ENCODE peak calls at places on chromosomes 2 and 18, in eight cellular contexts. X is transverse colon, P is HL-60, I is stomach, A is HCT116, K is sigmoid colon, Q is GM23338, D is K562. G is an unnamed sample.

GRCh38 chr18:62988467-62988866 is 273.1 kb downstream of the PHLPP1 start:
- DNase-seq in X (no peak), P (no peak), I (no peak), A (no peak), K (no peak), Q (no peak), D (no peak), G (no peak)

GRCh38 chr2:62586981-62587380 is 81.0 kb upstream of the TMEM17 start:
- DNase-seq in X (no peak), P (no peak), I (no peak), A (no peak), K (no peak), Q (no peak), D (no peak), G (no peak)

GRCh38 chr2:107602801-107603200 is 223.9 kb upstream of the RGPD4 start:
- DNase-seq in X (no peak), P (no peak), I (no peak), A (no peak), K (no peak), Q (no peak), D (no peak), G (no peak)

GRCh38 chr2:138373993-138374408 is 127.6 kb upstream of the SPOPL start:
- DNase-seq in X (no peak), P (peak), I (no peak), A (peak), K (no peak), Q (peak), D (peak), G (no peak)

GRCh38 chr2:11745613-11746375 is 638 bp upstream of the LPIN1 start:
- DNase-seq in X (no peak), P (no peak), I (no peak), A (no peak), K (no peak), Q (no peak), D (no peak), G (no peak)

GRCh38 chr2:180046776-180047175 is 39.7 kb upstream of the CWC22 start:
- DNase-seq in X (no peak), P (no peak), I (no peak), A (no peak), K (no peak), Q (no peak), D (no peak), G (no peak)

GRCh38 chr2:117470311-117471095 is 344.0 kb upstream of the DDX18 start:
- DNase-seq in X (peak), P (peak), I (peak), A (peak), K (no peak), Q (peak), D (peak), G (no peak)

GRCh38 chr18:49865401-49865800 is 52.1 kb upstream of the ACAA2 start:
- DNase-seq in X (peak), P (no peak), I (peak), A (no peak), K (no peak), Q (no peak), D (no peak), G (no peak)

GRCh38 chr2:130986890-130987493 is 106.3 kb downstream of the FAM168B start:
- DNase-seq in X (no peak), P (no peak), I (no peak), A (no peak), K (no peak), Q (no peak), D (no peak), G (peak)

GRCh38 chr2:10172033-10172865 is 49.7 kb downstream of the RRM2 start:
- DNase-seq in X (no peak), P (no peak), I (no peak), A (no peak), K (no peak), Q (peak), D (no peak), G (no peak)

GRCh38 chr18:36378194-36378593 is 80.7 kb downstream of the FHOD3 start:
- DNase-seq in X (no peak), P (no peak), I (no peak), A (no peak), K (no peak), Q (no peak), D (no peak), G (no peak)

GRCh38 chr2:236752111-236752510 is 182.5 kb downstream of the ACKR3 start:
- DNase-seq in X (no peak), P (no peak), I (no peak), A (no peak), K (no peak), Q (no peak), D (no peak), G (no peak)

GRCh38 chr2:202172439-202173191 is 65.8 kb downstream of the SUMO1 start:
- DNase-seq in X (no peak), P (no peak), I (no peak), A (no peak), K (no peak), Q (no peak), D (no peak), G (no peak)

GRCh38 chr2:238655974-238656722 is 191.7 kb upstream of the TWIST2 start:
- DNase-seq in X (no peak), P (no peak), I (no peak), A (no peak), K (no peak), Q (peak), D (no peak), G (peak)

GRCh38 chr18:42446195-42446594 is 491.2 kb downstream of the PIK3C3 start:
- DNase-seq in X (no peak), P (no peak), I (no peak), A (no peak), K (no peak), Q (no peak), D (no peak), G (no peak)

GRCh38 chr2:240505946-240506345 is 51.8 kb downstream of the ANKMY1 start:
- DNase-seq in X (no peak), P (no peak), I (no peak), A (no peak), K (peak), Q (no peak), D (no peak), G (no peak)

GRCh38 chr2:230751062-230751461 is 38.4 kb downstream of the CAB39 start:
- DNase-seq in X (no peak), P (no peak), I (no peak), A (no peak), K (no peak), Q (no peak), D (no peak), G (no peak)

GRCh38 chr2:240021488-240022104 is 3.5 kb downstream of the NDUFA10 start:
- DNase-seq in X (peak), P (peak), I (peak), A (peak), K (no peak), Q (peak), D (peak), G (no peak)

GRCh38 chr2:67567866-67568265 is 170.7 kb downstream of the ETAA1 start:
- DNase-seq in X (no peak), P (no peak), I (no peak), A (no peak), K (no peak), Q (no peak), D (no peak), G (no peak)

GRCh38 chr2:212777020-212777491 is 238.5 kb upstream of the ERBB4 start:
- DNase-seq in X (no peak), P (peak), I (no peak), A (peak), K (no peak), Q (peak), D (no peak), G (no peak)

GRCh38 chr2:136783856-136784255 is 18.5 kb downstream of the THSD7B start:
- DNase-seq in X (no peak), P (no peak), I (no peak), A (no peak), K (no peak), Q (no peak), D (no peak), G (no peak)

GRCh38 chr18:58476521-58477210 is 152.2 kb downstream of the ALPK2 start:
- DNase-seq in X (no peak), P (no peak), I (no peak), A (no peak), K (no peak), Q (no peak), D (no peak), G (no peak)

GRCh38 chr2:30106543-30106942 is 40.3 kb upstream of the YPEL5 start:
- DNase-seq in X (no peak), P (no peak), I (no peak), A (no peak), K (no peak), Q (no peak), D (no peak), G (peak)

GRCh38 chr2:36680012-36680411 is 16.5 kb upstream of the VIT start:
- DNase-seq in X (no peak), P (no peak), I (no peak), A (no peak), K (no peak), Q (no peak), D (no peak), G (no peak)

GRCh38 chr2:178484245-178485041 is 4.2 kb downstream of the PLEKHA3 start:
- DNase-seq in X (no peak), P (no peak), I (peak), A (no peak), K (peak), Q (no peak), D (peak), G (no peak)

GRCh38 chr2:19900536-19901200 is 1.1 kb downstream of the TTC32 start:
- DNase-seq in X (no peak), P (peak), I (no peak), A (no peak), K (no peak), Q (peak), D (no peak), G (no peak)

GRCh38 chr18:74488864-74489263 is 7.3 kb upstream of the CNDP2 start:
- DNase-seq in X (no peak), P (no peak), I (no peak), A (no peak), K (no peak), Q (no peak), D (peak), G (no peak)

GRCh38 chr2:177242136-177242987 is 22.2 kb downstream of the NFE2L2 start:
- DNase-seq in X (no peak), P (no peak), I (no peak), A (peak), K (peak), Q (no peak), D (peak), G (no peak)

GRCh38 chr2:3678212-3678611 is 20.2 kb downstream of the ALLC start:
- DNase-seq in X (no peak), P (no peak), I (no peak), A (no peak), K (no peak), Q (no peak), D (no peak), G (peak)

DNA sequence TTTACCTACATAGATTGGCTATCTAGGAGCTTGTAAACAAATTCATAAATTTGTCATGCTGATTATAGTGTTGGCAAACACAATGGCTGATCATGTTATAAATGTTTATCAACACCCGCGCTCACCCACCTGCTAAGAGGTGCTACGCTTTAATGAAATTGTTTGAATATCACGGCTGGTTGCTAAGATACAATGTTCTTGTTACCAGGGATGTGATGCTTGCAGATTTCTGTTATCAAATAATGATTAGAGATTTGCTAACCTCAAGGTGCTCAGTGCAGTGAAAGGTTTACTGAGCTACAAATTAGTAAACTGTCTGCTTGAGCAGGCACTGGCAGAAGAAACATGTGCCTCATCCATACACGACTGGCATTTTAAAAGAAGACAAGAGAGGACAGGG is 160.0 kb upstream of the ZEB2 start:
- DNase-seq in X (no peak), P (no peak), I (no peak), A (no peak), K (no peak), Q (no peak), D (no peak), G (no peak)
- TF ChIP-seq POLR2AphosphoS5 in X (no peak), P (no peak), I (no peak), A (no peak), K (no peak), Q (no peak), D (no peak), G (no peak)

GRCh38 chr2:69797235-69797634 is 32.2 kb upstream of the GMCL1 start:
- DNase-seq in X (no peak), P (no peak), I (no peak), A (no peak), K (no peak), Q (no peak), D (no peak), G (peak)

GRCh38 chr2:69798466-69798908 is 31.0 kb upstream of the GMCL1 start:
- DNase-seq in X (peak), P (no peak), I (peak), A (no peak), K (peak), Q (no peak), D (no peak), G (peak)

GRCh38 chr2:69797836-69798465 is 31.5 kb upstream of the GMCL1 start:
- DNase-seq in X (no peak), P (no peak), I (no peak), A (no peak), K (no peak), Q (peak), D (no peak), G (peak)

GRCh38 chr2:69801745-69802144 is 27.7 kb upstream of the GMCL1 start:
- DNase-seq in X (no peak), P (no peak), I (no peak), A (no peak), K (no peak), Q (no peak), D (no peak), G (peak)

DNA sequence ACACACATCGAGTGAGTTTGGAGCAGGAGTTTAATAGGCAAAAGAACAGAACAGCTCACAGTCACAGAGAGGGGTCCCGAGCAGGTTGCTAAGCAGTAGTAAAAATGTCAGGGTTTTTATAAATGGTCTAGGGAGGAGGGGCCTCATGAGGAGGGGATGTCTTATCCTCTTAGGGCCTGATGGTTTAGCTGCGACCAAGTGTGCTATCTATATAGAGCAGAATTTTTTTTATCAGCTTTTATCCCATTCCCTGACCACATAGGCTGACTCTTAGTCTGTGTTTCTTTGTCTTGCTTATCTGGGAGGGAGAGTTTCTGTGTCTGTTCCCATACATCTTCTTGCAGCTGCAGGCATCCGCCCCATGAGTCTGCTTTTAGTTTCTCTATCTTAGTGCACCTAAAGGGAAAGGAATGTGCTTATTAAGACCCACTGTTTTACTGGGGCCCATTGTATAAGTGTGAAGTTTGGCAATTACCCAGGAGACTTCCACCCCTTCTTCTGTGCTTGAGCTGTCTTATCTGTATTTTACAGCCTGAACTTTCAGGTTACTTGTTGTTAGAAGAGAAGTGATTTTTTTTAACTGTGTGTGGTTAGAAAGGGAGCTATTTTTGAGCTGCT is 30.4 kb upstream of the GMCL1 start:
- DNase-seq in X (no peak), P (no peak), I (no peak), A (no peak), K (no peak), Q (no peak), D (peak), G (peak)
- H3K4me3 ChIP-seq in X (no peak), P (no peak), I (no peak), A (no peak), K (peak), Q (no peak), D (peak), G (peak)

GRCh38 chr18:76380791-76381405 is 114.1 kb downstream of the ZNF516 start:
- DNase-seq in X (no peak), P (no peak), I (no peak), A (peak), K (peak), Q (peak), D (peak), G (no peak)
- TF ChIP-seq CTCF in X (peak), P (peak), I (no peak), A (peak), K (peak), Q (peak), D (peak), G (peak)

GRCh38 chr2:1707771-1708351 is 36.5 kb downstream of the PXDN start:
- DNase-seq in X (peak), P (peak), I (no peak), A (no peak), K (peak), Q (peak), D (no peak), G (no peak)
- TF ChIP-seq POLR2AphosphoS5 in X (peak), P (no peak), I (no peak), A (no peak), K (peak), Q (no peak), D (no peak), G (peak)

GRCh38 chr2:102621630-102622029 is 2.3 kb downstream of the SLC9A2 start:
- DNase-seq in X (no peak), P (no peak), I (no peak), A (no peak), K (no peak), Q (no peak), D (no peak), G (no peak)

GRCh38 chr2:102615620-102616436 is 3.5 kb upstream of the SLC9A2 start:
- DNase-seq in X (peak), P (peak), I (peak), A (peak), K (no peak), Q (peak), D (peak), G (no peak)

GRCh38 chr2:102619414-102620319 is at the start of gene SLC9A2:
- DNase-seq in X (peak), P (peak), I (peak), A (no peak), K (no peak), Q (peak), D (peak), G (no peak)

GRCh38 chr2:102620367-102620766 is 1.0 kb downstream of the SLC9A2 start:
- DNase-seq in X (peak), P (no peak), I (peak), A (no peak), K (no peak), Q (peak), D (no peak), G (no peak)

DNA sequence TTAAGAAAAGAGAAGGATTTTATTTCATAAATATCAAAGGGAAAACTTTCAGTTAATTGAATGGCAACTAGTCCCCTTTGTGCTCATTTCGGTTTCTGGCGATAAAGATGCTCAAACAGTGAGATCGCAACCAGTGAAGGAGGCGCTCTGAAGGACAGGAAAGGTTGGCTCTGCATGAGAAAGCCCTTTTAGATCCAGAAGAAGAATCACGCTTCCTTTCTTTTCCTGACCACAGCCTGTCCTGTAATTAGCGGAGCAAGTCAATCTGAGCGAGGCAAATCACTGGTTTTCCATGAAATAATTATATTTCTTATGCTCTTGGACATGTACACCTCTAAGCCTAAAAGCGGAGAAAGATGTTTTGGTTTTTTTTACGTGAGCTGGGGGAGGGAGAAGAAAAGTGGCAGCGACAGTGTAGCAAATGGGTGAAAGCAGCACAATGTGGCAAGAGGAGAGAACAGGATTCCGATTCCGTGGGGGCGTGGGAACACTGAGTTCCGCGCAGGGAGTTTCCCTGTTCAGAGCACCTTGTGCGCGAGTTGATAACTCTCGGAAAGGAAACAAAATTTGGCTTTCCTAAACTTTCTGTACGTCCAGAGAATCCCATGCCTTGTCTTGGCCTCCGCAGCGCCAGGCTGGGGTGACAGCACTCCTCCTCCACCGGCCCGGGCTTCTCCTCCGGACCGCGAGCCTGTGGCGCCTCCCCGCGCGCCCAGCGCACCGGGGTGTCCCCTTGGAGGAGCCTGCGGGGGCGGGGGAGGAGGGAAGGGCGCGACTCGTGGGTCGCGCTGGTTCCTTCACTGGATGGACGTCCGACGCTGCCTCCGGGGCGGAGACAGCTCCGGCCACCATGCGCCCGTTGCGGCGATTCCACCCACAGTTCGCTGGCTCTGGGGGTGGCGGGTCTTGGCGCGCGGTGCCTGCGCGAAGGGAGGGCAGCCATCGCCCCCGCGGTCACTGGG is 620 bp upstream of the SLC9A2 start:
- DNase-seq in X (peak), P (peak), I (peak), A (peak), K (no peak), Q (peak), D (peak), G (no peak)
- H3K4me3 ChIP-seq in X (peak), P (peak), I (peak), A (peak), K (peak), Q (peak), D (peak), G (peak)

G was measured in esophagus muscularis mucosa.